ENCODE peak calls at places on chromosome 15, in ten cellular contexts. I is cardiac muscle cell; M is CD4-positive, CD25-positive, alpha-beta regulatory T cell; K is transverse colon; D is fibroblast of lung; U is PC-3; C is neuronal stem cell; H is neural progenitor cell; T is DND-41; P is GM23248. G is an unnamed sample. For H3K4me1, the result is how much of the 10 kb centered on the place peaks cover.

GRCh38 chr15:82643992-82644391 is 3.2 kb downstream of the CPEB1 start:
- DNase-seq in C (no peak), T (no peak), P (no peak), U (no peak), K (no peak), H (peak), M (no peak), D (no peak), I (peak), G (no peak)

GRCh38 chr15:87752250-87752951 is 504.1 kb downstream of the NTRK3 start:
- DNase-seq in I (no peak), H (no peak), K (no peak), T (no peak), U (peak), P (peak), C (no peak), D (peak), M (no peak), G (no peak)

GRCh38 chr15:70775160-70775559 is 11.8 kb upstream of the UACA start:
- DNase-seq in K (no peak), D (peak), P (peak), T (no peak), H (no peak), C (no peak), M (no peak), U (peak), I (no peak), G (no peak)

GRCh38 chr15:98896802-98897732 is 110.5 kb downstream of the PGPEP1L start:
- DNase-seq in K (no peak), T (no peak), P (peak), I (no peak), C (no peak), U (peak), M (no peak), H (no peak), D (peak), G (no peak)

GRCh38 chr15:39501366-39501765 is 79.5 kb upstream of the THBS1 start:
- DNase-seq in K (no peak), T (no peak), P (no peak), M (no peak), I (peak), U (peak), H (no peak), C (no peak), D (peak), G (no peak)

GRCh38 chr15:64825431-64826294 is at the start of gene PIF1:
- DNase-seq in K (peak), P (peak), C (peak), M (peak), I (peak), D (peak), H (peak), T (peak), U (peak), G (peak)

GRCh38 chr15:52331490-52332240 is 36.1 kb upstream of the MYO5C start:
- DNase-seq in T (peak), U (peak), M (peak), C (no peak), H (no peak), D (peak), P (peak), I (peak), K (peak), G (no peak)

GRCh38 chr15:49645937-49646336 is 25.1 kb downstream of the DTWD1 start:
- DNase-seq in C (no peak), P (peak), H (no peak), M (no peak), T (no peak), D (peak), K (no peak), U (peak), I (no peak), G (no peak)

GRCh38 chr15:100201376-100202280 is 140.1 kb downstream of the ADAMTS17 start:
- DNase-seq in D (peak), I (no peak), H (no peak), U (no peak), P (no peak), C (no peak), T (peak), M (no peak), K (no peak), G (no peak)

GRCh38 chr15:100202309-100202943 is 139.3 kb downstream of the ADAMTS17 start:
- DNase-seq in U (peak), T (no peak), C (no peak), P (no peak), D (no peak), K (no peak), I (no peak), M (no peak), H (no peak), G (no peak)

GRCh38 chr15:100198442-100198841 is 143.3 kb downstream of the ADAMTS17 start:
- DNase-seq in M (no peak), K (no peak), T (no peak), H (no peak), P (no peak), I (no peak), C (no peak), D (no peak), U (no peak), G (no peak)

GRCh38 chr15:100199711-100200286 is 142.0 kb downstream of the ADAMTS17 start:
- DNase-seq in C (no peak), P (no peak), M (no peak), U (no peak), H (no peak), D (no peak), K (no peak), I (no peak), T (no peak), G (no peak)

GRCh38 chr15:100200287-100200772 is 141.4 kb downstream of the ADAMTS17 start:
- DNase-seq in H (no peak), T (no peak), M (no peak), C (no peak), U (no peak), K (no peak), P (no peak), D (no peak), I (no peak), G (no peak)
- H3K4me1 ChIP-seq in H (under half), T (under half), M (under half), C (under half), U (under half), K (under half), P (under half), D (under half), I (under half), G (under half)

GRCh38 chr15:37045241-37045640 is 55.1 kb downstream of the MEIS2 start:
- DNase-seq in K (no peak), M (no peak), D (no peak), U (no peak), C (peak), P (no peak), H (peak), I (no peak), T (no peak), G (no peak)
- H3K27ac ChIP-seq in K (no peak), M (no peak), D (no peak), U (no peak), C (peak), P (no peak), H (peak), I (peak), T (no peak), G (no peak)

GRCh38 chr15:38458646-38459045 is 4.7 kb downstream of the FAM98B start:
- DNase-seq in P (no peak), C (no peak), H (no peak), D (no peak), U (no peak), T (no peak), K (no peak), I (no peak), M (no peak), G (no peak)

GRCh38 chr15:38460543-38460942 is 6.6 kb downstream of the FAM98B start:
- DNase-seq in H (no peak), K (no peak), T (no peak), M (no peak), C (no peak), U (no peak), D (no peak), I (no peak), P (no peak), G (no peak)

GRCh38 chr15:38459480-38459879 is 5.6 kb downstream of the FAM98B start:
- DNase-seq in K (no peak), U (no peak), C (no peak), I (no peak), H (no peak), M (no peak), T (no peak), P (no peak), D (no peak), G (no peak)

GRCh38 chr15:38463893-38464292 is 10.0 kb downstream of the FAM98B start:
- DNase-seq in I (no peak), H (no peak), T (no peak), P (no peak), K (no peak), D (no peak), M (no peak), C (no peak), U (no peak), G (no peak)

GRCh38 chr15:38461089-38461833 is 7.3 kb downstream of the FAM98B start:
- DNase-seq in I (no peak), H (no peak), K (no peak), M (no peak), T (no peak), C (no peak), P (peak), D (peak), U (peak), G (no peak)
- H3K4me1 ChIP-seq in I (under half), H (under half), K (under half), M (under half), T (under half), C (under half), P (under half), D (under half), U (under half), G (under half)

GRCh38 chr15:74957301-74958035 is 896 bp upstream of the RPP25 start:
- DNase-seq in M (no peak), P (peak), H (peak), C (no peak), K (peak), D (no peak), T (no peak), I (peak), U (no peak), G (peak)

GRCh38 chr15:74958320-74958907 is 1.8 kb upstream of the RPP25 start:
- DNase-seq in D (no peak), K (peak), H (peak), U (peak), P (peak), I (peak), C (no peak), T (no peak), M (no peak), G (peak)

GRCh38 chr15:74955796-74956647 is 550 bp downstream of the RPP25 start:
- DNase-seq in H (peak), M (peak), K (peak), C (peak), U (no peak), D (peak), T (no peak), P (peak), I (peak), G (peak)

GRCh38 chr15:74955017-74955416 is 1.6 kb downstream of the RPP25 start:
- DNase-seq in K (no peak), D (no peak), I (no peak), P (no peak), U (no peak), H (no peak), C (no peak), M (no peak), T (no peak), G (no peak)

GRCh38 chr15:74956648-74957300 is at the start of gene RPP25:
- DNase-seq in K (peak), C (peak), H (peak), P (peak), D (peak), I (peak), M (peak), U (peak), T (no peak), G (peak)
- H3K27ac ChIP-seq in K (peak), C (no peak), H (no peak), P (peak), D (no peak), I (no peak), M (no peak), U (no peak), T (no peak), G (peak)

G was measured in upper lobe of right lung.